ENCODE peak calls at places on chromosomes 4 and X, in four cellular contexts. H is HepG2, L is K562, T is GM12878. P is an unnamed sample.

GRCh38 chr4:82419451-82419850 is 10.8 kb downstream of the HNRNPDL start:
- DNase-seq in H (no peak), L (no peak), T (no peak), P (no peak)

GRCh38 chrX:84907324-84907946 is 96.2 kb upstream of the APOOL start:
- DNase-seq in H (no peak), L (no peak), T (no peak), P (no peak)

GRCh38 chrX:139720136-139720535 is 12.2 kb upstream of the MCF2 start:
- DNase-seq in L (no peak), T (no peak), H (peak; percentile 30), P (no peak)

GRCh38 chr4:44447563-44448504 is 775 bp downstream of the KCTD8 start:
- DNase-seq in T (no peak), H (no peak), L (no peak), P (peak; percentile 8)

GRCh38 chrX:21153503-21153902 is 220.7 kb upstream of the CNKSR2 start:
- DNase-seq in T (no peak), L (no peak), H (no peak), P (no peak)

GRCh38 chrX:83019258-83019657 is 488.8 kb upstream of the POU3F4 start:
- DNase-seq in T (no peak), L (no peak), H (no peak), P (no peak)

GRCh38 chr4:57044996-57045395 is 65.2 kb downstream of the IGFBP7 start:
- DNase-seq in H (peak; percentile 14), L (no peak), T (no peak), P (no peak)

GRCh38 chr4:144589512-144589911 is 56.4 kb upstream of the HHIP start:
- DNase-seq in L (no peak), T (no peak), H (no peak), P (no peak)

GRCh38 chrX:49209434-49210251 is 9.7 kb upstream of the SYP start:
- DNase-seq in T (no peak), H (no peak), L (peak; percentile 42), P (no peak)

GRCh38 chrX:40333344-40333743 is 235.6 kb upstream of the BCOR start:
- DNase-seq in H (no peak), L (no peak), T (no peak), P (no peak)

GRCh38 chr4:96099031-96099430 is 259.1 kb downstream of the PDHA2 start:
- DNase-seq in L (no peak), T (no peak), H (no peak), P (no peak)

GRCh38 chr4:37400326-37400881 is 155.9 kb downstream of the NWD2 start:
- DNase-seq in L (no peak), T (peak; percentile 53), H (no peak), P (no peak)

GRCh38 chr4:167150587-167150986 is 83.7 kb downstream of the SPOCK3 start:
- DNase-seq in T (no peak), L (no peak), H (no peak), P (no peak)

GRCh38 chr4:64911846-64912245 is 502.6 kb upstream of the TECRL start:
- DNase-seq in H (no peak), L (no peak), T (no peak), P (no peak)

GRCh38 chrX:6729581-6729980 is 194.7 kb upstream of the VCX3A start:
- DNase-seq in H (no peak), L (no peak), T (no peak), P (no peak)

GRCh38 chr4:139873111-139873866 is 207.7 kb downstream of the MGST2 start:
- DNase-seq in L (no peak), H (no peak), T (no peak), P (no peak)

GRCh38 chr4:89929425-89930272 is 35.0 kb downstream of the MMRN1 start:
- DNase-seq in H (no peak), L (no peak), T (peak; percentile 41), P (no peak)

GRCh38 chrX:108468486-108468885 is 28.8 kb downstream of the COL4A5 start:
- DNase-seq in L (no peak), H (no peak), T (no peak), P (no peak)

GRCh38 chr4:123299212-123299651 is 97.4 kb upstream of the SPRY1 start:
- DNase-seq in T (no peak), H (no peak), L (no peak), P (no peak)

GRCh38 chrX:63746278-63746677 is 38.7 kb downstream of the ARHGEF9 start:
- DNase-seq in T (no peak), L (no peak), H (no peak), P (no peak)

GRCh38 chr4:22881416-22881815 is 188.7 kb downstream of the GBA3 start:
- DNase-seq in H (no peak), L (no peak), T (no peak), P (no peak)

GRCh38 chr4:77193046-77193445 is 36.0 kb downstream of the CCNG2 start:
- DNase-seq in L (no peak), T (no peak), H (no peak), P (no peak)

GRCh38 chr4:56468097-56468422 is 643 bp downstream of the SRP72 start:
- DNase-seq in H (peak; percentile 58), L (peak; percentile 62), T (peak; percentile 13), P (peak; percentile 55)

GRCh38 chrX:116499780-116500179 is 37.0 kb upstream of the CT83 start:
- DNase-seq in L (no peak), H (no peak), T (no peak), P (no peak)

GRCh38 chr4:158125325-158125724 is 47.5 kb downstream of the GASK1B start:
- DNase-seq in H (no peak), L (no peak), T (no peak), P (no peak)

GRCh38 chrX:121195719-121196118 is 148.3 kb downstream of the GLUD2 start:
- DNase-seq in T (no peak), H (no peak), L (no peak), P (no peak)

GRCh38 chrX:129600981-129601424 is 53.8 kb downstream of the APLN start:
- DNase-seq in H (peak; percentile 4), L (peak; percentile 29), T (no peak), P (peak; percentile 61)
- TF ChIP-seq SP1 in H (no peak), L (no peak), T (no peak), P (no peak)

GRCh38 chrX:154485150-154486051 is 1.0 kb downstream of the UBL4A start:
- DNase-seq in T (no peak), L (peak; percentile 33), H (no peak), P (no peak)
- TF ChIP-seq FOXM1 in T (no peak), L (no peak), H (no peak), P (no peak)

GRCh38 chrX:150192846-150193245 is 170.3 kb upstream of the MAMLD1 start:
- DNase-seq in T (no peak), H (no peak), L (no peak), P (no peak)
- TF ChIP-seq FOXK2 in T (no peak), H (no peak), L (no peak), P (no peak)

GRCh38 chrX:151178746-151179145 is 2.4 kb downstream of the GPR50 start:
- DNase-seq in T (no peak), L (no peak), H (no peak), P (no peak)

GRCh38 chrX:151177141-151178027 is 1.0 kb downstream of the GPR50 start:
- DNase-seq in L (no peak), H (no peak), T (no peak), P (peak; percentile 26)

GRCh38 chrX:151175283-151176062 is 911 bp upstream of the GPR50 start:
- DNase-seq in H (no peak), T (no peak), L (no peak), P (peak; percentile 10)

GRCh38 chrX:151176351-151176750 is at the start of gene GPR50:
- DNase-seq in T (no peak), H (no peak), L (no peak), P (peak; percentile 27)

GRCh38 chrX:151174581-151175282 is 1.7 kb upstream of the GPR50 start:
- DNase-seq in H (no peak), L (peak; percentile 14), T (no peak), P (peak; percentile 32)
- TF ChIP-seq SP1 in H (no peak), L (no peak), T (no peak), P (no peak)

DNA sequence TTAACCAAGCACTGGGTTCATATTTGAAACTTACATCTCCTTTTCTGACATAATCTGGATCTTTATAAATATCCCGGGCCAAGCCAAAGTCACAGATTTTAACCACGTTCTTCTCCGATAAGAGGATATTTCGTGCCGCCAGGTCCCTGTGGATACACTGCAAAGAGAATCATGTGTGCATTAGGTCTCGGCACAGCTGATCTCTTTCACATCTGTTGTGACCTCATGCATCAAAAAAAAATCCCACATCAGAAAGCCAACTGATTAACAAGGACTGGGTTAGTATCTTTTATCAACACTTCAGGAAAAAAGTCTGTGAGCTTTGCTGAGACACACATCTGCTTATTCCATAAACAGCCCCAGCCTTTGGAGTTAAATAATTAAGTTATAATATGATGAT is 35.5 kb downstream of the KDR start:
- DNase-seq in L (no peak), H (no peak), T (no peak), P (no peak)
- TF ChIP-seq FOXM1 in L (no peak), H (no peak), T (no peak), P (no peak)